ENCODE peak calls at places on chromosomes 11 and 22, in seven cellular contexts. One of them, this sample, is unnamed.

GRCh38 chr22:22591348-22592299 is 32.6 kb upstream of the PRAME start:
- DNase-seq in trophoblast cell: peak
- DNase-seq in H9: no peak
- DNase-seq in mesendoderm: no peak
- DNase-seq in H1: no peak
- DNase-seq in IMR-90: peak
- DNase-seq in neuronal stem cell: no peak
- DNase-seq in this sample: no peak

GRCh38 chr11:1553808-1554594 is 18.1 kb downstream of the DUSP8 start:
- DNase-seq in H9: peak
- DNase-seq in mesendoderm: peak
- DNase-seq in H1: peak
- DNase-seq in neuronal stem cell: no peak
- DNase-seq in IMR-90: no peak
- DNase-seq in trophoblast cell: no peak
- DNase-seq in this sample: no peak

GRCh38 chr22:29348956-29349355 is 33.5 kb upstream of the RASL10A start:
- DNase-seq in IMR-90: no peak
- DNase-seq in mesendoderm: no peak
- DNase-seq in trophoblast cell: peak
- DNase-seq in neuronal stem cell: no peak
- DNase-seq in H1: no peak
- DNase-seq in H9: no peak
- DNase-seq in this sample: no peak

GRCh38 chr11:66974724-66975402 is at the start of gene C11orf86:
- DNase-seq in H1: peak
- DNase-seq in IMR-90: no peak
- DNase-seq in trophoblast cell: no peak
- DNase-seq in neuronal stem cell: no peak
- DNase-seq in mesendoderm: peak
- DNase-seq in H9: peak
- DNase-seq in this sample: no peak

GRCh38 chr11:77370217-77370616 is 68.7 kb upstream of the GDPD4 start:
- DNase-seq in H9: no peak
- DNase-seq in neuronal stem cell: no peak
- DNase-seq in IMR-90: no peak
- DNase-seq in H1: no peak
- DNase-seq in trophoblast cell: no peak
- DNase-seq in mesendoderm: no peak
- DNase-seq in this sample: peak

GRCh38 chr11:134153147-134153905 is 70.4 kb downstream of the NCAPD3 start:
- DNase-seq in H9: no peak
- DNase-seq in mesendoderm: no peak
- DNase-seq in IMR-90: no peak
- DNase-seq in neuronal stem cell: no peak
- DNase-seq in trophoblast cell: no peak
- DNase-seq in H1: no peak
- DNase-seq in this sample: no peak

GRCh38 chr22:43152355-43153071 is 1.2 kb downstream of the TSPO start:
- DNase-seq in mesendoderm: peak
- DNase-seq in IMR-90: peak
- DNase-seq in H9: no peak
- DNase-seq in neuronal stem cell: no peak
- DNase-seq in H1: peak
- DNase-seq in trophoblast cell: peak
- DNase-seq in this sample: peak

GRCh38 chr22:40009953-40010751 is 15.4 kb downstream of the FAM83F start:
- DNase-seq in H9: no peak
- DNase-seq in neuronal stem cell: no peak
- DNase-seq in IMR-90: no peak
- DNase-seq in mesendoderm: no peak
- DNase-seq in H1: no peak
- DNase-seq in trophoblast cell: no peak
- DNase-seq in this sample: no peak

GRCh38 chr11:60925685-60926267 is 1.5 kb downstream of the TMEM132A start:
- DNase-seq in H1: no peak
- DNase-seq in trophoblast cell: peak
- DNase-seq in H9: no peak
- DNase-seq in mesendoderm: no peak
- DNase-seq in neuronal stem cell: no peak
- DNase-seq in IMR-90: peak
- DNase-seq in this sample: peak

GRCh38 chr11:2850366-2850765 is 35.2 kb downstream of the CDKN1C start:
- DNase-seq in IMR-90: no peak
- DNase-seq in H9: no peak
- DNase-seq in H1: no peak
- DNase-seq in mesendoderm: no peak
- DNase-seq in neuronal stem cell: peak
- DNase-seq in trophoblast cell: no peak
- DNase-seq in this sample: no peak

GRCh38 chr11:47981667-47982404 is 1.5 kb downstream of the PTPRJ start:
- DNase-seq in neuronal stem cell: no peak
- DNase-seq in mesendoderm: no peak
- DNase-seq in H9: no peak
- DNase-seq in H1: no peak
- DNase-seq in IMR-90: no peak
- DNase-seq in trophoblast cell: no peak
- DNase-seq in this sample: no peak

GRCh38 chr11:68383976-68384501 is 71.6 kb downstream of the LRP5 start:
- DNase-seq in trophoblast cell: peak
- DNase-seq in H9: peak
- DNase-seq in IMR-90: peak
- DNase-seq in neuronal stem cell: peak
- DNase-seq in H1: peak
- DNase-seq in mesendoderm: peak
- DNase-seq in this sample: peak

GRCh38 chr11:69893631-69894030 is 74.4 kb upstream of the FGF3 start:
- DNase-seq in trophoblast cell: no peak
- DNase-seq in H1: no peak
- DNase-seq in IMR-90: no peak
- DNase-seq in H9: no peak
- DNase-seq in mesendoderm: no peak
- DNase-seq in neuronal stem cell: no peak
- DNase-seq in this sample: no peak

GRCh38 chr11:1672613-1673400 is 24.2 kb upstream of the KRTAP5-6 start:
- DNase-seq in mesendoderm: no peak
- DNase-seq in neuronal stem cell: no peak
- DNase-seq in H1: no peak
- DNase-seq in H9: no peak
- DNase-seq in trophoblast cell: no peak
- DNase-seq in IMR-90: no peak
- DNase-seq in this sample: no peak

GRCh38 chr11:80593981-80594380 is 1153.2 kb upstream of the TENM4 start:
- DNase-seq in IMR-90: peak
- DNase-seq in mesendoderm: peak
- DNase-seq in trophoblast cell: peak
- DNase-seq in H9: no peak
- DNase-seq in H1: no peak
- DNase-seq in neuronal stem cell: no peak
- DNase-seq in this sample: peak

GRCh38 chr11:72234920-72235319 is 9.1 kb downstream of the PHOX2A start:
- DNase-seq in trophoblast cell: no peak
- DNase-seq in IMR-90: no peak
- DNase-seq in neuronal stem cell: no peak
- DNase-seq in mesendoderm: no peak
- DNase-seq in H1: no peak
- DNase-seq in H9: peak
- DNase-seq in this sample: no peak

GRCh38 chr22:23219317-23219716 is 39.0 kb downstream of the BCR start:
- DNase-seq in trophoblast cell: no peak
- DNase-seq in IMR-90: no peak
- DNase-seq in neuronal stem cell: no peak
- DNase-seq in mesendoderm: no peak
- DNase-seq in H1: no peak
- DNase-seq in H9: no peak
- DNase-seq in this sample: no peak

GRCh38 chr22:46596032-46596441 is 24.1 kb upstream of the GRAMD4 start:
- DNase-seq in IMR-90: no peak
- DNase-seq in trophoblast cell: peak
- DNase-seq in H1: no peak
- DNase-seq in H9: no peak
- DNase-seq in mesendoderm: no peak
- DNase-seq in neuronal stem cell: no peak
- DNase-seq in this sample: peak

GRCh38 chr22:46595545-46595944 is 24.6 kb upstream of the GRAMD4 start:
- DNase-seq in H1: no peak
- DNase-seq in H9: no peak
- DNase-seq in mesendoderm: no peak
- DNase-seq in neuronal stem cell: no peak
- DNase-seq in IMR-90: no peak
- DNase-seq in trophoblast cell: no peak
- DNase-seq in this sample: no peak

GRCh38 chr22:46594947-46595298 is 25.3 kb upstream of the GRAMD4 start:
- DNase-seq in trophoblast cell: no peak
- DNase-seq in neuronal stem cell: no peak
- DNase-seq in mesendoderm: no peak
- DNase-seq in IMR-90: no peak
- DNase-seq in H1: no peak
- DNase-seq in H9: no peak
- DNase-seq in this sample: no peak

GRCh38 chr22:46598224-46598623 is 22.0 kb upstream of the GRAMD4 start:
- DNase-seq in IMR-90: no peak
- DNase-seq in neuronal stem cell: no peak
- DNase-seq in mesendoderm: no peak
- DNase-seq in trophoblast cell: no peak
- DNase-seq in H9: no peak
- DNase-seq in H1: no peak
- DNase-seq in this sample: no peak

DNA sequence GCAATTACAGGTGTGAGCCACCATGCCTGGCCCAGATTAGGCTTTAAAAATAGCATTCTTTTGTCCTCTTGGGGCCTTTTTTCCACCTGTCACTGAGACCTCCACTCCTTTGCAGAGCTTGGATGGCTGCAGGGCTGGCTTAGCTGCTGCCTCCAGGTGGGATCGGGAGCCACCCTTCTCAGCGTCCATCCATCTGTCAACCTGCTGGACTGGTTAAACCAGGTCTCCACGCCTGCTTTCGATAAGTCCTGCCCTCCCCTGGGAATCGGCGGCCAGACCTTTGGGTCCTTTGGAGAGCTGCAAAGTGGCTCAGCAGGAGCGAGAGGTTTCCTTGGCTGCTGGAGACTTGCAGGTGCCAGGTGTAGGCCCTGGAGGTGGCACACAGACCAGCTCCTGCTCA is 23.4 kb upstream of the GRAMD4 start:
- DNase-seq in trophoblast cell: peak
- DNase-seq in IMR-90: no peak
- DNase-seq in mesendoderm: peak
- DNase-seq in H9: peak
- DNase-seq in neuronal stem cell: no peak
- DNase-seq in H1: no peak
- DNase-seq in this sample: no peak
- H3K4me2 ChIP-seq in trophoblast cell: peak
- H3K4me2 ChIP-seq in IMR-90: no peak
- H3K4me2 ChIP-seq in mesendoderm: no peak
- H3K4me2 ChIP-seq in H9: no peak
- H3K4me2 ChIP-seq in neuronal stem cell: no peak
- H3K4me2 ChIP-seq in H1: no peak
- H3K4me2 ChIP-seq in this sample: no peak

DNA sequence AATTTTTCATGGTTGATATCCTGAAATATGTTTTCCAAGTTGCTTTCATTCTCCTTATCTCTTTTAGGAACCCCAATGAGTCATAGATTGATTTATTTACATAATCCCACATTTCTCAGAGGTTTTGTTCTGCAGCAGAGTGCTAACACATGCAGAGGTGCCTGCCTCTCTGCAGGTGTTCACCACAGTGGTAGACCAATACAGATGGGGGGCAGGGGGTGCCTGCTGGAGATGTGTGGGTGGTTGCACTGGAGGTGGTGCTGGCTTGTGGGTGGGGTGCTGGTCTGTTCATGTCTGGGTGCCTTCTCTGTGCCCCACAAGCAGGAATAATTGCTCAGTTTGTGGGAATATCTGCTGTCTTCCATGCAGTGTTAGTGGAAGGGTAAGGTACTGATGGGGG is 131.1 kb downstream of the JRKL start:
- DNase-seq in neuronal stem cell: no peak
- DNase-seq in H1: no peak
- DNase-seq in mesendoderm: no peak
- DNase-seq in H9: no peak
- DNase-seq in trophoblast cell: no peak
- DNase-seq in IMR-90: no peak
- DNase-seq in this sample: no peak
- H2BK120ac ChIP-seq in neuronal stem cell: no peak
- H2BK120ac ChIP-seq in H1: no peak
- H2BK120ac ChIP-seq in mesendoderm: no peak
- H2BK120ac ChIP-seq in H9: no peak
- H2BK120ac ChIP-seq in trophoblast cell: no peak
- H2BK120ac ChIP-seq in IMR-90: no peak
- H2BK120ac ChIP-seq in this sample: no peak

GRCh38 chr11:128503231-128503991 is 83.9 kb downstream of the ETS1 start:
- DNase-seq in IMR-90: peak
- DNase-seq in trophoblast cell: no peak
- DNase-seq in neuronal stem cell: no peak
- DNase-seq in H1: no peak
- DNase-seq in mesendoderm: peak
- DNase-seq in H9: no peak
- DNase-seq in this sample: peak

GRCh38 chr11:128501008-128501407 is 86.3 kb downstream of the ETS1 start:
- DNase-seq in H9: no peak
- DNase-seq in mesendoderm: no peak
- DNase-seq in trophoblast cell: no peak
- DNase-seq in IMR-90: no peak
- DNase-seq in neuronal stem cell: no peak
- DNase-seq in H1: no peak
- DNase-seq in this sample: no peak

GRCh38 chr11:128504489-128504888 is 82.9 kb downstream of the ETS1 start:
- DNase-seq in neuronal stem cell: no peak
- DNase-seq in mesendoderm: no peak
- DNase-seq in trophoblast cell: no peak
- DNase-seq in H9: no peak
- DNase-seq in IMR-90: no peak
- DNase-seq in H1: no peak
- DNase-seq in this sample: peak

GRCh38 chr11:128501576-128502549 is 85.5 kb downstream of the ETS1 start:
- DNase-seq in mesendoderm: peak
- DNase-seq in trophoblast cell: no peak
- DNase-seq in neuronal stem cell: no peak
- DNase-seq in IMR-90: peak
- DNase-seq in H9: no peak
- DNase-seq in H1: no peak
- DNase-seq in this sample: peak

GRCh38 chr11:128502736-128503135 is 84.6 kb downstream of the ETS1 start:
- DNase-seq in trophoblast cell: peak
- DNase-seq in mesendoderm: no peak
- DNase-seq in neuronal stem cell: no peak
- DNase-seq in H1: no peak
- DNase-seq in H9: no peak
- DNase-seq in IMR-90: peak
- DNase-seq in this sample: peak
- H3K4me2 ChIP-seq in trophoblast cell: no peak
- H3K4me2 ChIP-seq in mesendoderm: no peak
- H3K4me2 ChIP-seq in neuronal stem cell: no peak
- H3K4me2 ChIP-seq in H1: no peak
- H3K4me2 ChIP-seq in H9: no peak
- H3K4me2 ChIP-seq in IMR-90: peak
- H3K4me2 ChIP-seq in this sample: no peak

DNA sequence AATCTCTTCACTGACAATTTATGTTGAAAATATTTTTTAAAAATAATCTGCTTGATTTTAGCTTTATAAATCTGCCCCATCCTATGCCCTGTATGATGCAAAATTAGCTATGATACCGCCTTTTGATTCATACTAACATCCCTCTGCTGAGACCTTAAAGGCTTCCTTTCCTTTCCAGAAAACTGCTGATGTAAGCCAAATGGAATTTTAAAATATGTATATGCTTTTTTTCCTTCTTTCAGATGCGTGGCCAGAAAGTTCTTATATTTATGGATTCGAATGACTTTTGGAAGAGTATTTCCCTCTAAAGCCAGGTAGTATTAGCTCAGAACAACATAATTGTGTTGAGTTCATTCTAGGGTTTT is 34.5 kb downstream of the SFI1 start:
- DNase-seq in mesendoderm: peak
- DNase-seq in H9: no peak
- DNase-seq in H1: no peak
- DNase-seq in trophoblast cell: no peak
- DNase-seq in neuronal stem cell: no peak
- DNase-seq in IMR-90: no peak
- DNase-seq in this sample: peak
- H2BK120ac ChIP-seq in mesendoderm: no peak
- H2BK120ac ChIP-seq in H9: no peak
- H2BK120ac ChIP-seq in H1: no peak
- H2BK120ac ChIP-seq in trophoblast cell: no peak
- H2BK120ac ChIP-seq in neuronal stem cell: no peak
- H2BK120ac ChIP-seq in IMR-90: peak
- H2BK120ac ChIP-seq in this sample: no peak